ENCODE peak calls at places on chromosomes 12 and 14, in eight cellular contexts. H, S, V, F, Z, N, M and I are unnamed samples.

GRCh38 chr14:95485222-95485819 is 31.1 kb downstream of the SYNE3 start:
- DNase-seq in H (no peak), S (no peak), V (no peak), F (peak), Z (no peak), N (no peak), M (no peak), I (no peak)

GRCh38 chr12:55019784-55020183 is at the start of gene NEUROD4:
- DNase-seq in H (no peak), S (peak), V (peak), F (peak), Z (no peak), N (no peak), M (no peak), I (no peak)

GRCh38 chr14:32896979-32897723 is 41.5 kb upstream of the NPAS3 start:
- DNase-seq in H (no peak), S (no peak), V (peak), F (no peak), Z (no peak), N (no peak), M (no peak), I (no peak)

GRCh38 chr12:130013771-130014484 is 110.1 kb upstream of the TMEM132D start:
- DNase-seq in H (no peak), S (no peak), V (peak), F (peak), Z (peak), N (no peak), M (no peak), I (no peak)

GRCh38 chr12:497501-498160 is 37.9 kb downstream of the B4GALNT3 start:
- DNase-seq in H (no peak), S (no peak), V (no peak), F (peak), Z (no peak), N (no peak), M (no peak), I (no peak)

GRCh38 chr12:104456950-104457745 is 400 bp downstream of the CHST11 start:
- DNase-seq in H (peak), S (peak), V (peak), F (peak), Z (peak), N (peak), M (no peak), I (peak)

GRCh38 chr12:12718382-12718761 is 1.2 kb downstream of the CDKN1B start:
- DNase-seq in H (no peak), S (no peak), V (no peak), F (no peak), Z (no peak), N (no peak), M (no peak), I (no peak)

GRCh38 chr14:99554757-99555531 is 49.1 kb downstream of the CCDC85C start:
- DNase-seq in H (no peak), S (no peak), V (no peak), F (no peak), Z (no peak), N (no peak), M (no peak), I (no peak)

GRCh38 chr14:66401447-66402095 is 84.6 kb upstream of the CCDC196 start:
- DNase-seq in H (no peak), S (no peak), V (peak), F (peak), Z (no peak), N (no peak), M (no peak), I (no peak)

GRCh38 chr14:69190191-69190590 is 1.1 kb upstream of the EXD2 start:
- DNase-seq in H (no peak), S (no peak), V (no peak), F (no peak), Z (no peak), N (no peak), M (no peak), I (no peak)

GRCh38 chr14:51938137-51938536 is 51.2 kb upstream of the RTRAF start:
- DNase-seq in H (no peak), S (no peak), V (no peak), F (no peak), Z (no peak), N (no peak), M (no peak), I (no peak)

GRCh38 chr12:124191024-124191359 is 103.9 kb upstream of the RFLNA start:
- DNase-seq in H (no peak), S (peak), V (no peak), F (peak), Z (no peak), N (no peak), M (no peak), I (no peak)

GRCh38 chr14:65478596-65478995 is 66.1 kb downstream of the FUT8 start:
- DNase-seq in H (no peak), S (no peak), V (peak), F (peak), Z (no peak), N (no peak), M (no peak), I (no peak)

GRCh38 chr12:67698711-67699603 is 50.4 kb downstream of the DYRK2 start:
- DNase-seq in H (no peak), S (no peak), V (peak), F (no peak), Z (no peak), N (no peak), M (no peak), I (no peak)

GRCh38 chr12:92574911-92575570 is 127.7 kb upstream of the PLEKHG7 start:
- DNase-seq in H (no peak), S (no peak), V (no peak), F (peak), Z (no peak), N (no peak), M (no peak), I (no peak)

GRCh38 chr14:95264271-95264973 is 55.3 kb downstream of the CLMN start:
- DNase-seq in H (no peak), S (no peak), V (no peak), F (no peak), Z (no peak), N (no peak), M (no peak), I (no peak)

GRCh38 chr12:109827566-109828550 is 5.3 kb downstream of the TRPV4 start:
- DNase-seq in H (peak), S (no peak), V (no peak), F (no peak), Z (no peak), N (peak), M (no peak), I (no peak)

GRCh38 chr12:17192721-17193120 is 586.8 kb upstream of the LMO3 start:
- DNase-seq in H (no peak), S (no peak), V (no peak), F (peak), Z (no peak), N (no peak), M (no peak), I (no peak)

GRCh38 chr12:43336962-43337555 is 214.9 kb downstream of the ADAMTS20 start:
- DNase-seq in H (no peak), S (no peak), V (peak), F (peak), Z (no peak), N (no peak), M (no peak), I (no peak)

GRCh38 chr12:92365836-92366235 is 220.2 kb upstream of the BTG1 start:
- DNase-seq in H (no peak), S (no peak), V (no peak), F (no peak), Z (no peak), N (no peak), M (no peak), I (no peak)

GRCh38 chr14:58749066-58749669 is 111.4 kb downstream of the DACT1 start:
- DNase-seq in H (no peak), S (no peak), V (peak), F (no peak), Z (no peak), N (no peak), M (no peak), I (no peak)

GRCh38 chr12:52980773-52981423 is 25.4 kb upstream of the EIF4B start:
- DNase-seq in H (peak), S (peak), V (peak), F (peak), Z (peak), N (peak), M (peak), I (peak)

GRCh38 chr12:101414533-101415119 is 7.1 kb upstream of the ARL1 start:
- DNase-seq in H (no peak), S (no peak), V (peak), F (peak), Z (no peak), N (no peak), M (no peak), I (no peak)

GRCh38 chr12:71439613-71440392 is at the start of gene LGR5:
- DNase-seq in H (no peak), S (peak), V (peak), F (peak), Z (peak), N (peak), M (no peak), I (no peak)

GRCh38 chr12:84842406-84843013 is 70.1 kb downstream of the SLC6A15 start:
- DNase-seq in H (no peak), S (no peak), V (peak), F (peak), Z (no peak), N (no peak), M (no peak), I (no peak)

GRCh38 chr14:104875811-104876210 is 10.7 kb downstream of the CEP170B start:
- DNase-seq in H (no peak), S (no peak), V (no peak), F (no peak), Z (no peak), N (no peak), M (no peak), I (no peak)

GRCh38 chr12:106386836-106387555 is 29.4 kb downstream of the POLR3B start:
- DNase-seq in H (no peak), S (no peak), V (peak), F (no peak), Z (no peak), N (no peak), M (no peak), I (no peak)

GRCh38 chr12:106389181-106389580 is 31.6 kb downstream of the POLR3B start:
- DNase-seq in H (no peak), S (no peak), V (no peak), F (no peak), Z (no peak), N (no peak), M (no peak), I (no peak)

GRCh38 chr12:106392746-106393145 is 35.2 kb downstream of the POLR3B start:
- DNase-seq in H (no peak), S (no peak), V (no peak), F (no peak), Z (no peak), N (no peak), M (no peak), I (no peak)

GRCh38 chr12:106387847-106388246 is 30.3 kb downstream of the POLR3B start:
- DNase-seq in H (no peak), S (no peak), V (no peak), F (no peak), Z (no peak), N (no peak), M (no peak), I (no peak)
- TF ChIP-seq CTCF in H (no peak), S (no peak), V (no peak), F (no peak), Z (no peak), N (no peak), M (no peak), I (no peak)

GRCh38 chr12:95683418-95683817 is 107.1 kb downstream of the NTN4 start:
- DNase-seq in H (no peak), S (no peak), V (no peak), F (no peak), Z (no peak), N (no peak), M (no peak), I (no peak)
- TF ChIP-seq CTCF in H (no peak), S (no peak), V (no peak), F (no peak), Z (no peak), N (no peak), M (no peak), I (no peak)

DNA sequence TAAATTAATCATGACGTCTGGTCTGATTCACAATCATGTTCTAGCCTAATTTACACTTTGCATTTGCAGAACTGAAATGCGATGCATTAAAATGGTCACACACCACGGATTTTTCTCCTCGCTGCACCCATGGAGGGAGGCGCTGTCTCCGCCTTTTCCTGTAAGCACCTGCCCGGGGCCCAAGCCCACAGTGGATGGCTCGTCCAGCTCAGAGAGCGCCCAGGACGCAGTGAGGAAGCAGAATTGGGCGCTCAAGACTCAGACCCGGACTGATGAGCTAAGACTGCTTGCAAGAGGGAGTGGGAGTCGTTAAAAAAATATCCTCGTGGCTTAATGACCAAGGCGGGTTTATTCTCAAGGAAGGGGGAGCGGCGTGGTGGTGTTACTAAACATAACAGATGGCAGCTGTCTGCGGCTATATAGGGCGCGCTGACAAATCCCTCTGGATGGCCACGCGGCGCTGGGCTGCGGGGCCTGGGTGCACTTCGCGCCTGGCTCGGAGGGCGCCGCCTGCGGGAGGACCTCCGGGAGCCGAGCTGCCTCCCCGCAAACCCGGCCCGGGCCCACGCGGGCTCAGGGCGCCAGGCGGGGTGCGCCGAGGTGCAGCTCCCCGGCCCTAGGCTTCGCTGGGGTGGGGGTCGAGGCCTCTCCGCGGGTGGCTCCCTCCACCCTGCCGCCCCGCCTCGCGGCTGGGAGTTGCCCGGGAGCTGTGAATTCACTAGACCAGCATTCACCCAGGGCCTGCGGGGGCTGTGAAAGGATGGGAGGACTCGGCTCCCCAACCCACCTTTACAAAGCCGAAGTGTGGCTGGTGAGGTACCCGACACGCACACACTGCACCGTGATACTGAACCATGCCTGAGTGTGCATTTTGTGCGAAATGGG is 78.7 kb downstream of the PPM1A start:
- DNase-seq in H (no peak), S (no peak), V (no peak), F (peak), Z (peak), N (peak), M (no peak), I (peak)
- TF ChIP-seq CTCF in H (no peak), S (peak), V (no peak), F (peak), Z (peak), N (no peak), M (no peak), I (no peak)

GRCh38 chr12:132600048-132601032 is 10.0 kb downstream of the LRCOL1 start:
- DNase-seq in H (no peak), S (no peak), V (peak), F (peak), Z (peak), N (peak), M (no peak), I (no peak)
- TF ChIP-seq CTCF in H (peak), S (peak), V (peak), F (peak), Z (peak), N (peak), M (no peak), I (no peak)

GRCh38 chr12:39628836-39629235 is 9.2 kb upstream of the ABCD2 start:
- DNase-seq in H (no peak), S (no peak), V (no peak), F (no peak), Z (no peak), N (no peak), M (no peak), I (no peak)

GRCh38 chr12:39638178-39638577 is 18.6 kb upstream of the ABCD2 start:
- DNase-seq in H (no peak), S (no peak), V (no peak), F (no peak), Z (no peak), N (no peak), M (no peak), I (no peak)

GRCh38 chr12:39627914-39628313 is 8.3 kb upstream of the ABCD2 start:
- DNase-seq in H (no peak), S (no peak), V (no peak), F (no peak), Z (no peak), N (no peak), M (no peak), I (no peak)

DNA sequence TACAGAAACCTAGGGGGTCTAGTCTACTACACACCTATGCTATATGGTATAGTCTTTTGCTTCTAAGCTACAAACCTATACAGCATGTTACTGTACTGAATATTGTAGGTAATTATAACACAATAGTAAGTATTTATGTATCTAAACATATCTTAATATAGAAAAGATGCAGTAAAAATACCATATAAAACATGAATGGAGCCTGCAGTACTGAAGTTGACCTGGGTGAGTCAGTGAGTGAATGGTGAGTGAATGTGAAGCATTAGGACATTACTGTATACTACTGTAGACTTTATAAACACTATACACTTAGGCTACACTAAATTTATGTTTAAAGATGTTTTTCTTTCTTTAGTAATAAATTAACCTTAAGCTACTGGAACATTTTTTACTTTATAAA is 13.1 kb upstream of the ABCD2 start:
- DNase-seq in H (no peak), S (no peak), V (no peak), F (no peak), Z (no peak), N (no peak), M (no peak), I (no peak)
- TF ChIP-seq CTCF in H (no peak), S (no peak), V (no peak), F (no peak), Z (no peak), N (no peak), M (no peak), I (no peak)

GRCh38 chr14:74084277-74085046 is at the start of the genes ALDH6A1 and LIN52:
- DNase-seq in H (peak), S (peak), V (peak), F (peak), Z (peak), N (peak), M (peak), I (peak)
- TF ChIP-seq CTCF in H (no peak), S (no peak), V (no peak), F (peak), Z (peak), N (no peak), M (no peak), I (no peak)

GRCh38 chr12:127559349-127560040 is 707.5 kb upstream of the TMEM132C start:
- DNase-seq in H (no peak), S (peak), V (peak), F (peak), Z (no peak), N (peak), M (no peak), I (no peak)
- TF ChIP-seq CTCF in H (no peak), S (peak), V (peak), F (peak), Z (no peak), N (peak), M (no peak), I (no peak)